ENCODE peak calls at places on chromosomes 2 and 18, in six cellular contexts. Y is heart left ventricle, U is breast epithelium, Z is body of pancreas, S is suprapubic skin, T is IMR-90. V is an unnamed sample.

GRCh38 chr2:221850076-221850475 is 278.0 kb upstream of the EPHA4 start:
- DNase-seq in U (no peak), S (no peak), Y (no peak), Z (no peak), T (no peak), V (no peak)

GRCh38 chr2:144359684-144360083 is 160.2 kb downstream of the ZEB2 start:
- DNase-seq in S (no peak), U (no peak), Z (no peak), Y (no peak), T (no peak), V (no peak)

GRCh38 chr2:14693874-14694273 is 61.4 kb downstream of the LRATD1 start:
- DNase-seq in U (no peak), S (no peak), Y (no peak), Z (no peak), T (no peak), V (no peak)

GRCh38 chr2:133213651-133214050 is 354.6 kb downstream of the NCKAP5 start:
- DNase-seq in T (peak; percentile 26), Y (no peak), S (no peak), U (no peak), Z (no peak), V (no peak)

GRCh38 chr2:27627963-27628766 is 647 bp downstream of the CCDC121 start:
- DNase-seq in Z (peak; percentile 16), Y (no peak), U (no peak), T (peak; percentile 96), S (no peak), V (no peak)

GRCh38 chr18:47931707-47932103 is 1.2 kb upstream of the SMAD2 start:
- DNase-seq in Y (no peak), T (no peak), S (no peak), Z (peak; percentile 27), U (no peak), V (no peak)

GRCh38 chr2:156405586-156405985 is 30.6 kb upstream of the GPD2 start:
- DNase-seq in U (no peak), T (peak; percentile 16), Y (no peak), S (no peak), Z (peak; percentile 57), V (no peak)

GRCh38 chr18:43060020-43060419 is 55.5 kb downstream of the RIT2 start:
- DNase-seq in Y (no peak), S (no peak), U (no peak), Z (no peak), T (no peak), V (no peak)

GRCh38 chr2:112488201-112488600 is 6.2 kb downstream of the TTL start:
- DNase-seq in U (no peak), T (no peak), Z (no peak), S (no peak), Y (no peak), V (no peak)

GRCh38 chr18:55588001-55588875 is at the start of gene TCF4:
- DNase-seq in Z (peak; percentile 50), S (peak; percentile 83), T (peak; percentile 52), Y (peak; percentile 72), U (peak; percentile 56), V (peak; percentile 10)

GRCh38 chr2:68970566-68970965 is 3.9 kb upstream of the GKN1 start:
- DNase-seq in Z (no peak), Y (no peak), U (no peak), T (no peak), S (no peak), V (no peak)

GRCh38 chr18:43274526-43274925 is 2.8 kb downstream of the SYT4 start:
- DNase-seq in Z (no peak), S (no peak), U (no peak), Y (no peak), T (no peak), V (no peak)

GRCh38 chr18:58762781-58763171 is 91.5 kb downstream of the MALT1 start:
- DNase-seq in Y (no peak), S (no peak), Z (no peak), T (no peak), U (no peak), V (no peak)

GRCh38 chr2:96148410-96149217 is 3.4 kb upstream of the DUSP2 start:
- DNase-seq in Y (peak; percentile 82), Z (peak; percentile 89), T (peak; percentile 96), U (peak; percentile 62), S (peak; percentile 89), V (peak; percentile 98)

GRCh38 chr2:61493523-61493942 is 22.6 kb upstream of the USP34 start:
- DNase-seq in Z (no peak), S (no peak), Y (no peak), T (peak; percentile 40), U (no peak), V (no peak)

GRCh38 chr2:152440460-152440859 is 105.5 kb downstream of the FMNL2 start:
- DNase-seq in U (no peak), Z (no peak), S (no peak), Y (no peak), T (no peak), V (no peak)

GRCh38 chr18:34159691-34160185 is 65.0 kb downstream of the NOL4 start:
- DNase-seq in S (peak; percentile 63), Y (no peak), Z (peak; percentile 8), T (no peak), U (no peak), V (no peak)

GRCh38 chr2:29262681-29263260 is 147.6 kb downstream of the CLIP4 start:
- DNase-seq in Y (no peak), T (no peak), S (no peak), U (no peak), Z (no peak), V (no peak)

GRCh38 chr2:203584784-203585183 is 49.7 kb upstream of the RAPH1 start:
- DNase-seq in S (no peak), Z (no peak), T (no peak), Y (no peak), U (no peak), V (no peak)

GRCh38 chr2:196307775-196308174 is 136.4 kb upstream of the STK17B start:
- DNase-seq in U (no peak), T (no peak), Y (no peak), Z (no peak), S (no peak), V (no peak)

GRCh38 chr18:32550958-32551357 is 80.3 kb upstream of the GAREM1 start:
- DNase-seq in Z (no peak), U (no peak), T (no peak), S (no peak), Y (no peak), V (no peak)

GRCh38 chr2:19711470-19712372 is 190.1 kb downstream of the TTC32 start:
- DNase-seq in Y (no peak), U (no peak), T (peak; percentile 98), S (no peak), Z (no peak), V (peak; percentile 78)

GRCh38 chr18:35029103-35029502 is 12.1 kb upstream of the MAPRE2 start:
- DNase-seq in U (no peak), Y (no peak), S (no peak), T (peak; percentile 69), Z (no peak), V (no peak)

GRCh38 chr2:225040862-225041209 is 1.4 kb downstream of the DOCK10 start:
- DNase-seq in T (peak; percentile 9), Y (no peak), Z (no peak), S (no peak), U (no peak), V (no peak)

GRCh38 chr2:128027801-128028667 is at the start of gene SAP130:
- DNase-seq in S (peak; percentile 99), Z (peak; percentile 99), U (peak; percentile 98), T (peak; percentile 89), Y (peak; percentile 99), V (peak; percentile 95)
- TF ChIP-seq POLR2A in S (no peak), Z (peak; percentile 6), U (peak; percentile 44), T (peak; percentile 57), Y (peak; percentile 72), V (peak; percentile 48)

DNA sequence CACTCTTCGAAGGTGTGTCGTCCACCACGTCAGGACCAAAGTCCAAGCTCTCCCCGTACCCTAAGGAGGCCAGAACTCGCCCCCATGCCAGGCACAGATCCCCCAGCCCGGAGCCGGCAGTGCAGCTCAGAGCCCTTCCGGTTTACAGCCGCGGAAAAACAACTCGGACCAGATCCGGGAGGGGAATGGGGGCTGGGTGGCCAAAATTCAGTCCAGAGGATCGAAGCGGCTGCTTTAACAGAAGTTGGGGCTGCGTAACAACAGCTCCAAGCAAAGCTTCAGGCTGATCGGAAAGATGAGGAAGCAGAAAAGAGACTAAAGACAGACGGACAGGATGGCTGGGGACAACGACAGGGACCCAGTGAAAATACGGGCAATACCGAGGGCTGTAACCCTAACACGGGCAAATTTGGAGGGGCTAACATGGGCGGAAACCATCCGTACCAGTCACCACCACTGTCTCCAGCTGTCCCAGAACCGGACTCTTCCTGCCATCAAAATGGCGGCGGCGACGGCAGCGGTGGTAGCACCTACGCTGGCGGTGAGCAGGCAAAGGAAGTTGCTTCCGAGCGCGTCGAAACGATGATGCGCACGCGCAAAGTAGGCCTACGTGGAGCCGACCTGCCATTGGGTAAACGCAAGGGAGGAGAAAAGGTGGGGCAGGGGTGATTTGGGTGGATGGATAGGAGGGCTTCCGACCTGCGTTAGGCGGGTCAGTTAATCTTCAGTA is at the start of gene MMADHC:
- DNase-seq in U (peak; percentile 91), T (peak; percentile 97), Y (peak; percentile 97), Z (peak; percentile 98), S (peak; percentile 96), V (peak; percentile 60)
- TF ChIP-seq POLR2A in U (peak; percentile 82), T (peak; percentile 95), Y (peak; percentile 75), Z (peak; percentile 83), S (peak; percentile 85), V (peak; percentile 89)

GRCh38 chr2:219176818-219177593 is at the start of gene CNPPD1:
- DNase-seq in T (peak; percentile 65), U (peak; percentile 84), S (peak; percentile 92), Z (peak; percentile 89), Y (peak; percentile 96), V (peak; percentile 77)
- TF ChIP-seq POLR2A in T (no peak), U (peak; percentile 94), S (peak; percentile 83), Z (peak; percentile 91), Y (peak; percentile 93), V (peak; percentile 55)

GRCh38 chr2:233352141-233352842 is 2.0 kb upstream of the DGKD start:
- DNase-seq in S (no peak), Z (no peak), U (no peak), Y (no peak), T (no peak), V (no peak)

GRCh38 chr2:233354971-233355574 is 779 bp downstream of the DGKD start:
- DNase-seq in U (peak; percentile 61), S (no peak), Y (no peak), Z (peak; percentile 65), T (no peak), V (no peak)

GRCh38 chr2:233354500-233354924 is 218 bp downstream of the DGKD start:
- DNase-seq in Y (no peak), U (no peak), T (no peak), S (no peak), Z (no peak), V (no peak)

GRCh38 chr2:233353101-233353768 is 1.1 kb upstream of the DGKD start:
- DNase-seq in S (no peak), T (no peak), Z (no peak), U (no peak), Y (no peak), V (no peak)

DNA sequence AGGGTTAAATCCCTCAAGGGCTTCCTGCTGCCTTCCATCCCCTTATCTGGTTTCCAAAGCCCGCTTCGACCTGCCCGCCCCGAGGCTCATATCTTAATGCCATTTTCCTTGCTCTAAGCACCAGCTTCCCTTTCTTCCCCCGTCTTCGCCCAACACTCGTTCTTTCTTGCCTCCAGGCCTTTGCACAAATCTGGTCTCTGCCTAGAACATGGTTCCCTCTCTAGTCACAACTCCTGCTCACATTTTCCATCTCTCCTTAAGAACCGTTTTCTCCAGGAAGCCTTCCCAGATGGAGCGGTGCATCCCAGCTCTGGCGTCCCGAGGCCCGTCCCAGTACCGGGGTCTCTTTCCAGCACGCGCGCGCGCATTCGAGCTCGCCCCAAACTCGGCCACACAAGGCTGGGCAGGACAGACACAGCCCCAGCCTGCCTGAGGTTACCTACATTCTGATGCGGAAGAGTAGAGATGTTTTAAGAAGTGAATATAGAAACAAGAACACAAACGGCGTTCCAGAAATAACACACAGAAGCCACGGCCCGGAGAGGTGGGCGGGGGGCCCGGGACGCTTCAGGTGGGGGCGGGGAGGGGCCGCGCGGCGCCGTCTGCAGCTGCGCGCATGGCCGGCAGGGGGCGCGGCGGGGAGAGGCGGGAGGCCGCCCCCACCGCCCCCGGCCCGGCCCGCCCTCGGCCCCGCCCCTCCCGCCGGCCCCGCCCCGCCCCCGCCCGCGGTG is at the start of gene DGKD:
- DNase-seq in S (no peak), Z (peak; percentile 54), Y (peak; percentile 85), U (no peak), T (no peak), V (no peak)
- TF ChIP-seq POLR2A in S (no peak), Z (no peak), Y (no peak), U (no peak), T (no peak), V (no peak)